ENCODE peak calls at places on chromosomes 1 and 21, in ten cellular contexts. G, A, R, X, L, N, J, P, Z and F are unnamed samples. For H3K4me1, the result is how much of the 10 kb centered on the place peaks cover.

GRCh38 chr1:111249960-111250359 is 22.4 kb downstream of the CHI3L2 start:
- DNase-seq in X (no peak), N (peak), P (no peak), J (no peak), Z (no peak), G (no peak), L (no peak), A (no peak), R (no peak), F (no peak)

GRCh38 chr1:207806531-207807394 is 54.9 kb downstream of the CD46 start:
- DNase-seq in R (no peak), X (no peak), J (no peak), N (no peak), A (peak), P (no peak), Z (no peak), L (no peak), G (no peak), F (no peak)

GRCh38 chr1:110542730-110543129 is 23.8 kb upstream of the KCNA10 start:
- DNase-seq in G (no peak), J (no peak), P (no peak), N (peak), A (peak), R (no peak), L (no peak), Z (no peak), X (no peak), F (no peak)

GRCh38 chr1:168469690-168470089 is 74.1 kb downstream of the XCL2 start:
- DNase-seq in A (peak), G (no peak), X (peak), J (peak), N (no peak), R (peak), P (peak), L (peak), Z (peak), F (peak)

GRCh38 chr1:98991127-98992003 is 13.3 kb downstream of the PLPPR5 start:
- DNase-seq in L (no peak), R (no peak), J (no peak), G (no peak), Z (no peak), P (no peak), A (peak), N (peak), X (no peak), F (no peak)

GRCh38 chr1:103160281-103160680 is 52.0 kb upstream of the COL11A1 start:
- DNase-seq in R (no peak), X (no peak), Z (no peak), L (no peak), A (peak), N (no peak), J (no peak), G (no peak), P (no peak), F (no peak)

GRCh38 chr1:79790950-79791349 is 784.4 kb upstream of the ADGRL4 start:
- DNase-seq in X (no peak), G (no peak), Z (no peak), N (no peak), J (no peak), L (no peak), R (no peak), P (no peak), A (no peak), F (no peak)

GRCh38 chr1:56686171-56686570 is 41.1 kb downstream of the PRKAA2 start:
- DNase-seq in G (no peak), N (no peak), P (no peak), X (no peak), L (no peak), Z (no peak), J (no peak), R (no peak), A (peak), F (no peak)

GRCh38 chr1:28893403-28894102 is 20.8 kb upstream of the EPB41 start:
- DNase-seq in P (no peak), X (no peak), J (no peak), N (peak), A (peak), R (no peak), L (no peak), G (no peak), Z (no peak), F (no peak)

GRCh38 chr1:72438270-72438669 is 155.9 kb upstream of the NEGR1 start:
- DNase-seq in L (no peak), X (no peak), P (no peak), N (no peak), R (no peak), J (no peak), G (no peak), Z (no peak), A (peak), F (no peak)

GRCh38 chr1:228371741-228372182 is 34.9 kb downstream of the TRIM11 start:
- DNase-seq in P (no peak), G (peak), Z (no peak), X (no peak), R (no peak), A (no peak), N (no peak), J (no peak), L (no peak), F (no peak)

GRCh38 chr1:229204863-229205777 is 65.8 kb upstream of the RAB4A start:
- DNase-seq in Z (no peak), A (peak), N (peak), J (no peak), R (peak), X (no peak), G (no peak), P (no peak), L (no peak), F (no peak)

GRCh38 chr1:74467786-74468377 is 44.5 kb downstream of the LRRC53 start:
- DNase-seq in G (no peak), Z (no peak), L (no peak), J (no peak), P (no peak), X (no peak), R (no peak), N (no peak), A (peak), F (no peak)

GRCh38 chr1:26544156-26544555 is 14.6 kb downstream of the RPS6KA1 start:
- DNase-seq in N (no peak), A (no peak), R (no peak), L (no peak), X (no peak), P (no peak), Z (no peak), J (no peak), G (no peak), F (no peak)

GRCh38 chr1:3650248-3651010 is 526 bp upstream of the WRAP73 start:
- DNase-seq in L (no peak), X (no peak), J (no peak), A (no peak), G (peak), P (no peak), Z (no peak), N (no peak), R (no peak), F (peak)

GRCh38 chr1:117905019-117905418 is 24.4 kb downstream of the GDAP2 start:
- DNase-seq in X (no peak), J (no peak), P (no peak), N (no peak), A (no peak), Z (no peak), G (no peak), R (no peak), L (no peak), F (no peak)

GRCh38 chr1:177600371-177600770 is 369.5 kb downstream of the SEC16B start:
- DNase-seq in X (no peak), L (no peak), N (no peak), G (no peak), R (no peak), P (no peak), Z (no peak), J (no peak), A (no peak), F (no peak)

GRCh38 chr1:233364695-233365539 is 37.4 kb downstream of the MAP3K21 start:
- DNase-seq in X (no peak), N (no peak), A (peak), P (no peak), G (no peak), R (no peak), Z (no peak), J (no peak), L (no peak), F (no peak)

GRCh38 chr1:184771190-184771691 is 16.6 kb upstream of the EDEM3 start:
- DNase-seq in X (peak), N (peak), P (no peak), R (no peak), A (no peak), L (peak), J (peak), Z (no peak), G (no peak), F (no peak)

GRCh38 chr1:236141447-236142357 is 637 bp upstream of the GPR137B start:
- DNase-seq in G (no peak), J (no peak), Z (peak), P (no peak), N (peak), L (peak), X (peak), R (no peak), A (peak), F (no peak)

GRCh38 chr1:93349231-93350135 is 3.8 kb downstream of the DR1 start:
- DNase-seq in G (no peak), L (no peak), R (no peak), J (no peak), Z (no peak), N (no peak), X (no peak), A (peak), P (no peak), F (no peak)

GRCh38 chr1:236759252-236759859 is 35.7 kb upstream of the MTR start:
- DNase-seq in J (no peak), P (no peak), Z (no peak), X (no peak), A (peak), G (no peak), L (no peak), R (no peak), N (peak), F (no peak)

GRCh38 chr1:185281245-185281644 is 35.8 kb downstream of the IVNS1ABP start:
- DNase-seq in J (no peak), P (no peak), Z (peak), G (no peak), X (no peak), L (no peak), R (no peak), N (no peak), A (no peak), F (no peak)

GRCh38 chr1:31344503-31344902 is 28.4 kb downstream of the FABP3 start:
- DNase-seq in G (no peak), N (no peak), Z (no peak), P (no peak), X (no peak), R (no peak), J (no peak), A (no peak), L (no peak), F (no peak)

GRCh38 chr1:4654764-4655673 is 610 bp downstream of the AJAP1 start:
- DNase-seq in Z (no peak), X (no peak), P (no peak), J (no peak), G (peak), N (peak), L (no peak), R (no peak), A (no peak), F (no peak)

GRCh38 chr1:77220687-77221463 is 1.6 kb upstream of the PIGK start:
- DNase-seq in Z (no peak), X (no peak), N (no peak), L (no peak), J (no peak), P (no peak), R (no peak), G (no peak), A (peak), F (no peak)

GRCh38 chr1:229086686-229087085 is 184.2 kb upstream of the RAB4A start:
- DNase-seq in A (no peak), X (no peak), N (no peak), Z (no peak), L (no peak), J (no peak), G (no peak), R (no peak), P (no peak), F (no peak)

GRCh38 chr21:22352088-22352487 is 1353.9 kb downstream of the NCAM2 start:
- DNase-seq in P (no peak), J (no peak), R (no peak), X (no peak), Z (no peak), A (no peak), G (no peak), L (no peak), N (no peak), F (no peak)

GRCh38 chr1:36484099-36484498 is 1.4 kb upstream of the CSF3R start:
- DNase-seq in L (no peak), G (no peak), P (no peak), N (no peak), Z (no peak), R (no peak), A (no peak), J (no peak), X (no peak), F (no peak)

GRCh38 chr1:36486088-36486435 is 3.3 kb upstream of the CSF3R start:
- DNase-seq in N (no peak), A (no peak), J (no peak), G (no peak), R (no peak), L (no peak), X (no peak), Z (no peak), P (no peak), F (no peak)

GRCh38 chr1:36482724-36483388 is at the start of gene CSF3R:
- DNase-seq in X (no peak), P (peak), G (peak), L (no peak), J (no peak), R (no peak), A (no peak), N (no peak), Z (no peak), F (no peak)

GRCh38 chr1:36487906-36488305 is 5.2 kb upstream of the CSF3R start:
- DNase-seq in L (no peak), N (no peak), G (no peak), Z (no peak), R (no peak), X (no peak), A (no peak), J (no peak), P (no peak), F (no peak)

DNA sequence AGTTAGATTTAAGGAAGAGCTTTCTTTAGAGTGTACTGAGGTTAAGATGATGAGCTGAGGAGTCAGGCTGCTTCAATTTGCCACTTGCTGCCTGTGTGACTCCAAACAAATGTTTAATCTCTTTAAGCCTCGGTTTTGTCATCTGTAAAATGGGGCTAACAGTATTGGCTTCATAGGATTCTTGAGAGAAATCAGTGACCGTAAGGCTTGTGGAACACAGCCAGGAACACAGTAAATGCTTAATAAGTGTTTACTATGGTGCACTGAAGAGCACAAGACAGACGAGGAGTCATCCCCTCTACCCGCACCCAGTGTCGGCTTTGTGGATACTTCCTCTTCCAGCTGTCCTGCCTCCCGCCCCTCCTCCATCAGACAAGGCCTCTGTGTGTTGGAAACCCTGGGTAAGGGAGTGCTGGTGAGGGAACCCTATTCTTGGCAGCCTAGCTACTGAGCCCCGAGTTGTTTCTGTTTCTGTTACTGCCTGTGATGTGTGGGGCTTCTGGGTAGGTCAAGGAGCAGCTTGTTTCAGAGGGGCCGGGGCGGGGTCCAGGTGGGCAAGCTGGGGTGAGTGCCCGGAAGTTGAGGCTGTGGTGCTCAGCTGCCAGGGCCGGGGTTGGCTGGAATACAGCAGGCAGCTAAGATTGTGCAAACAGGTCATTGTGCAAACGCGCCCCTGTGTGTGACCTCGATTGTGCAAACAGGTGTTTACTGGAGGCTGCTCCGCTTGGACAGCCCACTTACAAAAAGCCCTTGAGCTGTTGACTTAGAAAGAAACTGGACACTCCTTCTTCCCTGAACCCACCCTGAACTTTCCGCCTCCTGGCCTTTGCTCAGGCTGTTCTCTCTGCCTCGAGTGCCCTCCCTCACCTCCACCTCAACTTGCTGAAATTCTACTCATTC is 4.0 kb upstream of the CSF3R start:
- DNase-seq in N (no peak), R (no peak), A (no peak), J (peak), L (peak), X (peak), Z (no peak), G (peak), P (peak), F (peak)
- H3K27ac ChIP-seq in N (no peak), R (no peak), A (no peak), J (peak), L (peak), X (peak), Z (no peak), G (peak), P (peak), F (peak)

DNA sequence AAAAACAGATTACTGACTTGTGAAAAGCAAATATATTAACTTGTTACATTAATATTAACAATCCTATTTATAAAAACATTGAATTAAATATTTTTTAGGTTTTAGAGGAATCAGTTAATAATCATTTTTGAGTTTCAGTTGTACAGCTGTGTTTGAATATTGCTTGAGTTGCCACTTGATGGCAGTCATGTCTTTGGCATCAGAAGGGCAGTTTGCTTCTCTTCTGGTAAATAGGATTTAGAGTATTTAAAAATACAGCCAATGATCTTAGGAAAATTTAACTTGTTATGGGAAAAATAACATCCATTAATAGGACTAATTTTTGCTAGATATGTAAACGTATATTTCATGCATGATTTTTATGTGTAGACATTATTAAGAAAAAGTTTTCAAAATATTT is 234.1 kb downstream of the NCAM2 start:
- DNase-seq in A (peak), P (no peak), R (no peak), G (no peak), J (no peak), Z (no peak), N (peak), L (no peak), X (peak), F (no peak)
- TF ChIP-seq CTCF in A (peak), P (peak), R (no peak), G (peak), J (peak), Z (no peak), N (peak), L (peak), X (peak), F (peak)

GRCh38 chr1:240415532-240415931 is 196.4 kb downstream of the GREM2 start:
- DNase-seq in G (no peak), P (no peak), R (no peak), Z (no peak), A (peak), L (no peak), N (no peak), X (no peak), J (no peak), F (no peak)
- H3K4me1 ChIP-seq in G (under half), P (under half), R (under half), Z (under half), A (under half), L (under half), N (under half), X (under half), J (under half), F (under half)

GRCh38 chr1:89975540-89976125 is 19.3 kb upstream of the ZNF326 start:
- DNase-seq in R (no peak), X (no peak), L (no peak), J (no peak), P (no peak), Z (no peak), N (no peak), A (no peak), G (no peak), F (no peak)
- H3K27ac ChIP-seq in R (no peak), X (no peak), L (no peak), J (no peak), P (peak), Z (no peak), N (no peak), A (peak), G (no peak), F (no peak)

DNA sequence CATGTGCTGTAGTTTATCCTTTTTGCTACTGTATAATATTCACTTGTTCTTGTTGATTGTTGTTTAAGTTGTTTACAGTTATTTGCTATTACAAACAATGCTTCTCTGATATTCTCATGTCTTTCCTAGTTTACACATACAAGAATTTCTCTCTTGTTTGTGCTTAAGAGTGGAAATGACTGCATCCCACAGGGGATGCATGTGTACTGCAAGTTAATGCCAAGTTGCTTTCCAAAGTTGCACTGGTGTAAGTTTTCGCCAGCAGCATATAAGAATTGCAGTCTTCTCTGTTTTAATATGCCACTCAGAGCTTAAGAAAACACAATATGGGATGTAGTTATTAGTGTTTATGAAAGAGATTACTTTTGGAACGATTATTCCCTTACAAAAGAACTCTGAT is 97.7 kb downstream of the NEK7 start:
- DNase-seq in J (no peak), X (no peak), Z (no peak), A (no peak), G (no peak), P (no peak), R (no peak), L (no peak), N (no peak), F (no peak)
- TF ChIP-seq CTCF in J (no peak), X (no peak), Z (peak), A (no peak), G (no peak), P (peak), R (no peak), L (no peak), N (no peak), F (no peak)

DNA sequence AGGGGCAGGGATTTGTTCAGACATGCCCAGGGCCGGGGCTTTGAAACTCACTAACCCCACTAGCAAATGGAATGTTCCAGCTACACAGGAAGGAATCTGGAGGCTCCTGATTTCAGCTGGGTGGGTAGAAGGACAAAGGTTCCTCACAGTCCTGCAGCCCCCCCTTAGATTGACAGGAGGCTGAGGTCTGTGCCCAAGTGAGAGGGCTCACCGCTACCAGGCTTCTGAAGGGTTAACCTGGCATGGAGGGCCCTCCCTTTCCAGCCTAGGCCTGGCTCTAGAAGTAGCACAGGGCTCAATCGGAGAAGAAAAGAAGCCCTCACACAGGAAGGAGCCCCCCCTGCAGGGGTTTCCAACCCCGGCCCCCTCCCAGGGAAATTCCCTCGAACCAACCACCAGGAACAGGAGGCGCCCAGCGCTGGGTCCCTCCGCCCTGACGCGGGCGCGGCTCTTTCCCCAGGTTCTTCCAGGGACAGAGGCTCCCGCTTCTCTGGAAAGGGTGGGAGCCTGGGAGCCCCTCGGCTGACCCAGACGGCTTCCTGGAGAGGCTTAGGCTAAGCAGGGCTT is 3.3 kb downstream of the EPHA2 start:
- DNase-seq in N (peak), X (peak), G (no peak), L (no peak), A (peak), P (peak), Z (no peak), J (no peak), R (no peak), F (no peak)
- H3K4me1 ChIP-seq in N (half or more), X (under half), G (half or more), L (half or more), A (under half), P (half or more), Z (half or more), J (half or more), R (under half), F (under half)